ENCODE peak calls at places on chromosome 16, in six cellular contexts. One of them, this sample, is unnamed.

GRCh38 chr16:2040450-2041105 is 7.1 kb downstream of the NTHL1 start:
- DNase-seq in NCI-H1436 treated with DMSO at 0.1 percent for 48 hours: no peak
- DNase-seq in IMR-90: no peak
- DNase-seq in stimulated activated CD4-positive, alpha-beta T cell treated with anti-CD3 and anti-CD28 coated beads, Interleukin-1b, Interleukin-23, amount 100 ng/mL, for 1 hour: no peak
- DNase-seq in stimulated activated naive CD8-positive, alpha-beta T cell treated with anti-CD3 and anti-CD28 coated beads, Interleukin-15, Interleukin-2, amounts not matched to agents 100 U/mL and 50 U/mL, for 24 hours: no peak
- DNase-seq in WTC11: no peak
- DNase-seq in this sample: no peak

GRCh38 chr16:11914210-11914758 is 1.5 kb downstream of the GSPT1 start:
- DNase-seq in stimulated activated CD4-positive, alpha-beta T cell treated with anti-CD3 and anti-CD28 coated beads, Interleukin-1b, Interleukin-23, amount 100 ng/mL, for 1 hour: no peak
- DNase-seq in NCI-H1436 treated with DMSO at 0.1 percent for 48 hours: no peak
- DNase-seq in IMR-90: no peak
- DNase-seq in WTC11: no peak
- DNase-seq in stimulated activated naive CD8-positive, alpha-beta T cell treated with anti-CD3 and anti-CD28 coated beads, Interleukin-15, Interleukin-2, amounts not matched to agents 100 U/mL and 50 U/mL, for 24 hours: no peak
- DNase-seq in this sample: no peak

GRCh38 chr16:8849411-8850011 is 19.3 kb downstream of the CARHSP1 start:
- DNase-seq in stimulated activated CD4-positive, alpha-beta T cell treated with anti-CD3 and anti-CD28 coated beads, Interleukin-1b, Interleukin-23, amount 100 ng/mL, for 1 hour: no peak
- DNase-seq in NCI-H1436 treated with DMSO at 0.1 percent for 48 hours: no peak
- DNase-seq in stimulated activated naive CD8-positive, alpha-beta T cell treated with anti-CD3 and anti-CD28 coated beads, Interleukin-15, Interleukin-2, amounts not matched to agents 100 U/mL and 50 U/mL, for 24 hours: no peak
- DNase-seq in IMR-90: no peak
- DNase-seq in WTC11: no peak
- DNase-seq in this sample: peak; percentile 85

GRCh38 chr16:4539716-4540284 is 1.2 kb upstream of the CDIP1 start:
- DNase-seq in stimulated activated naive CD8-positive, alpha-beta T cell treated with anti-CD3 and anti-CD28 coated beads, Interleukin-15, Interleukin-2, amounts not matched to agents 100 U/mL and 50 U/mL, for 24 hours: no peak
- DNase-seq in IMR-90: no peak
- DNase-seq in stimulated activated CD4-positive, alpha-beta T cell treated with anti-CD3 and anti-CD28 coated beads, Interleukin-1b, Interleukin-23, amount 100 ng/mL, for 1 hour: no peak
- DNase-seq in WTC11: no peak
- DNase-seq in NCI-H1436 treated with DMSO at 0.1 percent for 48 hours: no peak
- DNase-seq in this sample: no peak

GRCh38 chr16:85149776-85150175 is 37.5 kb upstream of the CIBAR2 start:
- DNase-seq in WTC11: no peak
- DNase-seq in stimulated activated CD4-positive, alpha-beta T cell treated with anti-CD3 and anti-CD28 coated beads, Interleukin-1b, Interleukin-23, amount 100 ng/mL, for 1 hour: no peak
- DNase-seq in IMR-90: no peak
- DNase-seq in stimulated activated naive CD8-positive, alpha-beta T cell treated with anti-CD3 and anti-CD28 coated beads, Interleukin-15, Interleukin-2, amounts not matched to agents 100 U/mL and 50 U/mL, for 24 hours: no peak
- DNase-seq in NCI-H1436 treated with DMSO at 0.1 percent for 48 hours: no peak
- DNase-seq in this sample: no peak

GRCh38 chr16:69779724-69780123 is 17.6 kb downstream of the WWP2 start:
- DNase-seq in stimulated activated naive CD8-positive, alpha-beta T cell treated with anti-CD3 and anti-CD28 coated beads, Interleukin-15, Interleukin-2, amounts not matched to agents 100 U/mL and 50 U/mL, for 24 hours: no peak
- DNase-seq in NCI-H1436 treated with DMSO at 0.1 percent for 48 hours: no peak
- DNase-seq in IMR-90: no peak
- DNase-seq in stimulated activated CD4-positive, alpha-beta T cell treated with anti-CD3 and anti-CD28 coated beads, Interleukin-1b, Interleukin-23, amount 100 ng/mL, for 1 hour: no peak
- DNase-seq in WTC11: no peak
- DNase-seq in this sample: no peak

GRCh38 chr16:53912155-53912554 is 208.2 kb downstream of the FTO start:
- DNase-seq in NCI-H1436 treated with DMSO at 0.1 percent for 48 hours: no peak
- DNase-seq in stimulated activated CD4-positive, alpha-beta T cell treated with anti-CD3 and anti-CD28 coated beads, Interleukin-1b, Interleukin-23, amount 100 ng/mL, for 1 hour: no peak
- DNase-seq in stimulated activated naive CD8-positive, alpha-beta T cell treated with anti-CD3 and anti-CD28 coated beads, Interleukin-15, Interleukin-2, amounts not matched to agents 100 U/mL and 50 U/mL, for 24 hours: peak; percentile 15
- DNase-seq in WTC11: no peak
- DNase-seq in IMR-90: no peak
- DNase-seq in this sample: no peak

GRCh38 chr16:84378099-84378498 is 9.8 kb downstream of the ATP2C2 start:
- DNase-seq in stimulated activated CD4-positive, alpha-beta T cell treated with anti-CD3 and anti-CD28 coated beads, Interleukin-1b, Interleukin-23, amount 100 ng/mL, for 1 hour: no peak
- DNase-seq in NCI-H1436 treated with DMSO at 0.1 percent for 48 hours: no peak
- DNase-seq in stimulated activated naive CD8-positive, alpha-beta T cell treated with anti-CD3 and anti-CD28 coated beads, Interleukin-15, Interleukin-2, amounts not matched to agents 100 U/mL and 50 U/mL, for 24 hours: no peak
- DNase-seq in WTC11: no peak
- DNase-seq in IMR-90: no peak
- DNase-seq in this sample: no peak